ENCODE peak calls at places on chromosomes 7 and 10, in four cellular contexts. E is IMR-90, X is neuronal stem cell, A is H9. B is an unnamed sample.
A peak's percentile ranks its signal among the peaks of the same experiment; 100 is the strongest.

GRCh38 chr7:89927762-89928161 is 226.5 kb upstream of the STEAP1 start:
- DNase-seq in E (no peak), X (no peak), A (no peak), B (no peak)

GRCh38 chr10:96470108-96470743 is 43.5 kb downstream of the TLL2 start:
- DNase-seq in E (peak; percentile 25), X (peak; percentile 39), A (peak; percentile 71), B (peak; percentile 40)

GRCh38 chr7:102433319-102434038 is at the start of gene ORAI2:
- DNase-seq in E (peak; percentile 59), X (peak; percentile 69), A (peak; percentile 68), B (peak; percentile 69)

GRCh38 chr7:129781128-129781855 is 169.8 kb downstream of the NRF1 start:
- DNase-seq in E (no peak), X (peak; percentile 26), A (no peak), B (no peak)

GRCh38 chr10:111018021-111018420 is 58.8 kb upstream of the ADRA2A start:
- DNase-seq in E (peak; percentile 8), X (no peak), A (no peak), B (no peak)

GRCh38 chr10:72329290-72330058 is 25.2 kb downstream of the DNAJB12 start:
- DNase-seq in E (no peak), X (no peak), A (no peak), B (no peak)

GRCh38 chr7:129688503-129689222 is 77.1 kb downstream of the NRF1 start:
- DNase-seq in E (no peak), X (no peak), A (no peak), B (no peak)

GRCh38 chr7:137091396-137091795 is 222.9 kb downstream of the CHRM2 start:
- DNase-seq in E (no peak), X (peak; percentile 26), A (peak; percentile 52), B (no peak)

GRCh38 chr10:80468002-80468401 is 13.9 kb downstream of the TSPAN14 start:
- DNase-seq in E (no peak), X (no peak), A (peak; percentile 90), B (no peak)

GRCh38 chr7:85815511-85815910 is 628.7 kb upstream of the SEMA3D start:
- DNase-seq in E (no peak), X (no peak), A (no peak), B (no peak)

GRCh38 chr7:123643495-123644428 is 11.9 kb upstream of the LMOD2 start:
- DNase-seq in E (peak; percentile 70), X (peak; percentile 61), A (peak; percentile 74), B (peak; percentile 32)

GRCh38 chr7:118517275-118517674 is 292.8 kb downstream of the ANKRD7 start:
- DNase-seq in E (no peak), X (no peak), A (no peak), B (no peak)

GRCh38 chr7:17556247-17556646 is 257.8 kb downstream of the AHR start:
- DNase-seq in E (no peak), X (no peak), A (no peak), B (no peak)

GRCh38 chr7:108000875-108001758 is 1.8 kb downstream of the LAMB1 start:
- DNase-seq in E (peak; percentile 30), X (peak; percentile 41), A (peak; percentile 85), B (peak; percentile 9)

GRCh38 chr7:56026538-56026937 is 24.7 kb downstream of the PSPH start:
- DNase-seq in E (no peak), X (no peak), A (no peak), B (no peak)

GRCh38 chr7:116952640-116953371 is 495 bp upstream of the ST7 start:
- DNase-seq in E (peak; percentile 33), X (peak; percentile 14), A (peak; percentile 38), B (peak; percentile 94)

GRCh38 chr7:156153590-156153989 is 341.3 kb upstream of the SHH start:
- DNase-seq in E (no peak), X (no peak), A (no peak), B (no peak)

GRCh38 chr10:113554214-113554613 is 1.4 kb downstream of the HABP2 start:
- DNase-seq in E (no peak), X (no peak), A (no peak), B (no peak)

GRCh38 chr7:26291699-26292538 is at the start of gene SNX10:
- DNase-seq in E (no peak), X (peak; percentile 36), A (peak; percentile 79), B (peak; percentile 71)

GRCh38 chr10:98309366-98310355 is 41.7 kb upstream of the LOXL4 start:
- DNase-seq in E (peak; percentile 87), X (peak; percentile 60), A (peak; percentile 88), B (peak; percentile 51)

GRCh38 chr7:2729043-2729892 is 41.3 kb downstream of the AMZ1 start:
- DNase-seq in E (peak; percentile 44), X (no peak), A (no peak), B (peak; percentile 46)

GRCh38 chr7:48943279-48943990 is 19.1 kb downstream of the CDC14C start:
- DNase-seq in E (no peak), X (no peak), A (no peak), B (no peak)

GRCh38 chr7:101614098-101614938 is 14.8 kb downstream of the MYL10 start:
- DNase-seq in E (no peak), X (no peak), A (no peak), B (peak; percentile 58)

GRCh38 chr10:101118031-101118430 is 13.1 kb upstream of the TLX1 start:
- DNase-seq in E (no peak), X (no peak), A (no peak), B (no peak)

GRCh38 chr10:22754298-22754697 is 39.9 kb upstream of the PIP4K2A start:
- DNase-seq in E (no peak), X (no peak), A (no peak), B (no peak)

GRCh38 chr7:18974803-18975202 is 142.6 kb downstream of the TWIST1 start:
- DNase-seq in E (peak; percentile 78), X (no peak), A (no peak), B (no peak)

GRCh38 chr10:90148121-90148855 is 446.9 kb downstream of the KIF20B start:
- DNase-seq in E (peak; percentile 22), X (peak; percentile 14), A (no peak), B (no peak)

GRCh38 chr7:16982640-16983103 is 100.9 kb upstream of the AGR3 start:
- DNase-seq in E (peak; percentile 67), X (peak; percentile 21), A (no peak), B (no peak)

GRCh38 chr7:70630647-70631457 is 501.1 kb upstream of the GALNT17 start:
- DNase-seq in E (peak; percentile 66), X (no peak), A (no peak), B (no peak)

GRCh38 chr7:75889223-75889825 is 10.5 kb downstream of the RHBDD2 start:
- DNase-seq in E (no peak), X (no peak), A (no peak), B (no peak)

GRCh38 chr7:156222611-156223010 is 410.3 kb upstream of the SHH start:
- DNase-seq in E (no peak), X (no peak), A (no peak), B (no peak)

GRCh38 chr7:55130079-55130476 is 111.3 kb downstream of the EGFR start:
- DNase-seq in E (peak; percentile 41), X (no peak), A (no peak), B (peak; percentile 29)

GRCh38 chr7:31017036-31017747 is 34.9 kb upstream of the ADCYAP1R1 start:
- DNase-seq in E (no peak), X (no peak), A (no peak), B (no peak)

GRCh38 chr10:116490028-116490662 is 55.6 kb upstream of the PNLIP start:
- DNase-seq in E (peak; percentile 16), X (no peak), A (no peak), B (peak; percentile 69)

DNA sequence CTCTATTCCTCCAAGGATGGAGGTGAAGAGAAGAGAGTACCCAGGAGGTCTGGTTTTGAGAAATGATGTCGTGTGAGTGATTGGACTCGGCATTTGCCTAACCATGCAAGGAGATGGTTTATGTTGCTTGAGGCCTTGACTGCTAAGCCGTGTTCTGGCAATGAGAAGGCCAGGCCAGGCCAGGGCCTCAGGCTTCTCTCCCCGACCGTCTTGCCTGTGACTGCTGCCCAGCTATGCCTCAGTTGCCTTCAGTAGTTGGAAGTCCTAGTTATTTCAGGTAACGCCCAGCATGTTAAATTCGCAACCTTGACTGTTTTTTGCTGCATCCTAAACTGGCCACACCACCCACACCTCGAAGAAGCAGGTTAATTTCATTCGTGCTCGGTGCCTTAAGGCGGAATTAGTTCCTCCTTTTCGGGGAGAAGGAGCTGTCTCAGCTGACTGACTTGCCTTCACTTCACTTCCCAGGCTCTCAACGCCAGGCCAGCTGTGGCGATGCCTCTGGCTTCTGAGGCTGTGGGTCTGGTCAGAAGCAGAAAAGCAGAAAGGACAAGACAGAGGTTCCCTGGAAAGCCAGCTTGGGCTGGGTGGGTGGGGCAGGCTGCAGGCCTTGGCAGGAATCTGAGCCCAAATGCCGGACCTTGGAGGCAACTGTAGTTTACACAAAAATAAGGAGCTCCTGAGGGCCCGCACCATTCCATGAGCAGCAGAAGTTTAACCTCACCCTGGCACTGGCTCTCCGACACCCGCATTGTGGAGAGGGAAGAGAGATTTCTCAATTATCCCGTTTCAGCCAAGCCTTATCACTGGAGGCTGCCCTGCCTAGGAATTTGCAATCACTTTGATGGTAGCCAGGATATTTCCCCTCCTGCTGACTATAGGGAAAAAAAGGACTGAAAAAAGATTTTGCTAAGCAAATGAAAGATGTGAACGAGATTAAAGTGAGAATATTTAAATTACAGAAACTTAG is 61.9 kb upstream of the SAMD8 start:
- DNase-seq in E (no peak), X (no peak), A (no peak), B (peak; percentile 85)
- H2BK120ac ChIP-seq in E (no peak overlapping the region), X (no peak overlapping the region), A (no peak overlapping the region), B (no peak overlapping the region)

GRCh38 chr10:8058274-8059111 is 4.0 kb downstream of the GATA3 start:
- DNase-seq in E (no peak), X (no peak), A (peak; percentile 29), B (peak; percentile 18)
- H2AFZ ChIP-seq in E (no peak overlapping the region), X (no peak overlapping the region), A (no peak overlapping the region), B (no peak overlapping the region)

DNA sequence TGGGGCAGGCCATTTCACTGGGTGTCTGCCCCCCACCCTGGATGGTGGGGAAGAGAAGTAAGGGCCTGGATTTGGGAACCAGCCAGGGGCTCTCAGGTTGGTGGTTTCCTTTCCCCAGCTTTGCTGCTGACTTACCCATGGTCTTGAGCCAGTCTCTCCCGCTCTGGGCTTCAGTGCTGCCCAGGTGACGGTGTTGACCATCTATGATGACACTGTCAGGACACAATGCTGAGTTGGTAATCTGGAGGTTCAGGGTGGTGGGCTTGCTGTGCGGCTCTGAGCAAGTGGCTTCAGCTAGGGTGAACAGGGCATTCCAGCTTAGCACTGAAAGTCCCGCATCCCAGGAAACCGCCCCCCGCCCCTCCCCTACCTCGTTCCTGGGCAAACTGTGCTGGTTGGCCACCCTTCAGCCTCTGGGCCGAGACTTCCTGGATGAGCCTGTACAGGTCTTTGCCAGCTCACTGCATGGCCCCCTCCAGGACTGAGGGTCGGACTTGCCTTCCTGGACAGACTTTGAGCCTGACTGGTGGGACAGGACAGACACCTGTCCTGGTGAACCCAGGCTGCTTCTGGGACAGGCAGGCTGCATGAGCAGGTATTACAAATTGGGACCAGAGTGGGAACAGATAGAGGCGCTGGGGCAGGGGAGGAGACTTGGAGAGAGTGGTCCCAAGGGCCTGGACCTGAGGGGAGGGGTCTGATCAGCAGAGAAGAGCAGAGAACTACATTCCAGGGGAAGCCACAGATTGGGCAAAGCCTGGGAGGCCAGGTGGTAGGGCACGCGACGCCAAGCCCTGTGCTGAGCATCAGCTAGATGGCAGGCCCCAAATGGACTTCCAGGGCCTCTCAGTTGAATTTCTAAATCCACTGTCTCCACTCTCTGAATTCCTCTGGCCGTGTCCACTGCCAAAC is 19.9 kb upstream of the ZMIZ1 start:
- DNase-seq in E (no peak), X (no peak), A (no peak), B (no peak)
- H2BK120ac ChIP-seq in E (no peak overlapping the region), X (no peak overlapping the region), A (no peak overlapping the region), B (no peak overlapping the region)

GRCh38 chr10:132562177-132562915 is 24.8 kb downstream of the INPP5A start:
- DNase-seq in E (no peak), X (no peak), A (no peak), B (no peak)
- H2AFZ ChIP-seq in E (peak overlapping the region; percentile 14), X (no peak overlapping the region), A (no peak overlapping the region), B (no peak overlapping the region)